ENCODE peak calls at places on chromosomes 13 and 19, in six cellular contexts. One of them, this sample, is unnamed.

GRCh38 chr19:46147166-46147740 is 785 bp upstream of the IGFL2 start:
- DNase-seq in transverse colon: no peak
- DNase-seq in breast epithelium: no peak
- DNase-seq in SK-N-MC: no peak
- DNase-seq in stomach: no peak
- DNase-seq in K562: no peak
- DNase-seq in this sample: no peak

GRCh38 chr19:58097783-58098681 is at the start of gene ZSCAN18:
- DNase-seq in transverse colon: peak; percentile 96
- DNase-seq in breast epithelium: peak; percentile 99
- DNase-seq in SK-N-MC: peak; percentile 24
- DNase-seq in stomach: peak; percentile 96
- DNase-seq in K562: peak; percentile 89
- DNase-seq in this sample: peak; percentile 96

GRCh38 chr13:97367016-97367415 is 67.0 kb upstream of the RAP2A start:
- DNase-seq in transverse colon: no peak
- DNase-seq in breast epithelium: no peak
- DNase-seq in SK-N-MC: no peak
- DNase-seq in stomach: no peak
- DNase-seq in K562: no peak
- DNase-seq in this sample: no peak

GRCh38 chr13:98892077-98892476 is 85.8 kb downstream of the DOCK9 start:
- DNase-seq in transverse colon: no peak
- DNase-seq in breast epithelium: no peak
- DNase-seq in SK-N-MC: no peak
- DNase-seq in stomach: no peak
- DNase-seq in K562: no peak
- DNase-seq in this sample: no peak

GRCh38 chr13:44331446-44331845 is 42.2 kb upstream of the SERP2 start:
- DNase-seq in transverse colon: no peak
- DNase-seq in breast epithelium: no peak
- DNase-seq in SK-N-MC: no peak
- DNase-seq in stomach: no peak
- DNase-seq in K562: peak; percentile 8
- DNase-seq in this sample: no peak

GRCh38 chr19:18300930-18301717 is 19.7 kb upstream of the JUND start:
- DNase-seq in transverse colon: peak; percentile 79
- DNase-seq in breast epithelium: no peak
- DNase-seq in SK-N-MC: no peak
- DNase-seq in stomach: peak; percentile 86
- DNase-seq in K562: peak; percentile 66
- DNase-seq in this sample: no peak

GRCh38 chr19:52778811-52779210 is 7.8 kb downstream of the ZNF600 start:
- DNase-seq in transverse colon: no peak
- DNase-seq in breast epithelium: no peak
- DNase-seq in SK-N-MC: no peak
- DNase-seq in stomach: no peak
- DNase-seq in K562: no peak
- DNase-seq in this sample: no peak

GRCh38 chr13:99330942-99331341 is 23.7 kb upstream of the GPR183 start:
- DNase-seq in transverse colon: no peak
- DNase-seq in breast epithelium: no peak
- DNase-seq in SK-N-MC: no peak
- DNase-seq in stomach: no peak
- DNase-seq in K562: no peak
- DNase-seq in this sample: no peak

GRCh38 chr19:44260695-44261446 is 1.2 kb downstream of the ZNF233 start:
- DNase-seq in transverse colon: no peak
- DNase-seq in breast epithelium: no peak
- DNase-seq in SK-N-MC: no peak
- DNase-seq in stomach: no peak
- DNase-seq in K562: no peak
- DNase-seq in this sample: no peak

GRCh38 chr13:27276188-27276587 is 5.6 kb downstream of the RASL11A start:
- DNase-seq in transverse colon: no peak
- DNase-seq in breast epithelium: no peak
- DNase-seq in SK-N-MC: no peak
- DNase-seq in stomach: no peak
- DNase-seq in K562: no peak
- DNase-seq in this sample: no peak

GRCh38 chr13:95924389-95924994 is 128.7 kb downstream of the UGGT2 start:
- DNase-seq in transverse colon: no peak
- DNase-seq in breast epithelium: no peak
- DNase-seq in SK-N-MC: no peak
- DNase-seq in stomach: no peak
- DNase-seq in K562: no peak
- DNase-seq in this sample: no peak

GRCh38 chr13:43861863-43862262 is 17.7 kb downstream of the CCDC122 start:
- DNase-seq in transverse colon: no peak
- DNase-seq in breast epithelium: no peak
- DNase-seq in SK-N-MC: no peak
- DNase-seq in stomach: no peak
- DNase-seq in K562: no peak
- DNase-seq in this sample: no peak

GRCh38 chr19:42494321-42494720 is 34.0 kb downstream of the CEACAM1 start:
- DNase-seq in transverse colon: no peak
- DNase-seq in breast epithelium: no peak
- DNase-seq in SK-N-MC: no peak
- DNase-seq in stomach: no peak
- DNase-seq in K562: no peak
- DNase-seq in this sample: no peak

GRCh38 chr19:5078179-5078578 is 109.3 kb downstream of the KDM4B start:
- DNase-seq in transverse colon: no peak
- DNase-seq in breast epithelium: no peak
- DNase-seq in SK-N-MC: no peak
- DNase-seq in stomach: no peak
- DNase-seq in K562: no peak
- DNase-seq in this sample: no peak

GRCh38 chr19:35040474-35040825 is 1.1 kb upstream of the HPN start:
- DNase-seq in transverse colon: no peak
- DNase-seq in breast epithelium: no peak
- DNase-seq in SK-N-MC: no peak
- DNase-seq in stomach: no peak
- DNase-seq in K562: no peak
- DNase-seq in this sample: no peak

GRCh38 chr19:36125557-36125956 is 10.3 kb downstream of the TBCB start:
- DNase-seq in transverse colon: no peak
- DNase-seq in breast epithelium: no peak
- DNase-seq in SK-N-MC: no peak
- DNase-seq in stomach: no peak
- DNase-seq in K562: no peak
- DNase-seq in this sample: no peak

GRCh38 chr19:13652810-13653590 is 111.3 kb upstream of the MRI1 start:
- DNase-seq in transverse colon: no peak
- DNase-seq in breast epithelium: no peak
- DNase-seq in SK-N-MC: no peak
- DNase-seq in stomach: no peak
- DNase-seq in K562: no peak
- DNase-seq in this sample: no peak

GRCh38 chr13:37361608-37362007 is 237.0 kb downstream of the POSTN start:
- DNase-seq in transverse colon: no peak
- DNase-seq in breast epithelium: no peak
- DNase-seq in SK-N-MC: no peak
- DNase-seq in stomach: no peak
- DNase-seq in K562: no peak
- DNase-seq in this sample: no peak

GRCh38 chr13:101811881-101812280 is 359.4 kb downstream of the ITGBL1 start:
- DNase-seq in transverse colon: no peak
- DNase-seq in breast epithelium: no peak
- DNase-seq in SK-N-MC: no peak
- DNase-seq in stomach: no peak
- DNase-seq in K562: no peak
- DNase-seq in this sample: no peak

GRCh38 chr19:34430738-34431625 is 2.8 kb downstream of the UBA2 start:
- DNase-seq in transverse colon: no peak
- DNase-seq in breast epithelium: no peak
- DNase-seq in SK-N-MC: peak; percentile 26
- DNase-seq in stomach: no peak
- DNase-seq in K562: peak; percentile 61
- DNase-seq in this sample: no peak

GRCh38 chr13:94369862-94370491 is 109.5 kb downstream of the DCT start:
- DNase-seq in transverse colon: peak; percentile 7
- DNase-seq in breast epithelium: no peak
- DNase-seq in SK-N-MC: no peak
- DNase-seq in stomach: no peak
- DNase-seq in K562: no peak
- DNase-seq in this sample: peak; percentile 13

GRCh38 chr13:72990883-72991282 is 67.9 kb upstream of the KLF5 start:
- DNase-seq in transverse colon: no peak
- DNase-seq in breast epithelium: no peak
- DNase-seq in SK-N-MC: no peak
- DNase-seq in stomach: no peak
- DNase-seq in K562: no peak
- DNase-seq in this sample: no peak

GRCh38 chr19:29640231-29640630 is 25.0 kb upstream of the PLEKHF1 start:
- DNase-seq in transverse colon: no peak
- DNase-seq in breast epithelium: no peak
- DNase-seq in SK-N-MC: no peak
- DNase-seq in stomach: no peak
- DNase-seq in K562: no peak
- DNase-seq in this sample: no peak

GRCh38 chr13:23378009-23378632 is 55.4 kb downstream of the SACS start:
- DNase-seq in transverse colon: peak; percentile 19
- DNase-seq in breast epithelium: no peak
- DNase-seq in SK-N-MC: no peak
- DNase-seq in stomach: no peak
- DNase-seq in K562: no peak
- DNase-seq in this sample: no peak

GRCh38 chr19:34712606-34713261 is 21.3 kb upstream of the ZNF181 start:
- DNase-seq in transverse colon: peak; percentile 50
- DNase-seq in breast epithelium: no peak
- DNase-seq in SK-N-MC: peak; percentile 53
- DNase-seq in stomach: peak; percentile 52
- DNase-seq in K562: peak; percentile 65
- DNase-seq in this sample: peak; percentile 77

GRCh38 chr19:33080761-33081681 is at the start of gene GPATCH1:
- DNase-seq in transverse colon: peak; percentile 91
- DNase-seq in breast epithelium: peak; percentile 85
- DNase-seq in SK-N-MC: no peak
- DNase-seq in stomach: peak; percentile 91
- DNase-seq in K562: peak; percentile 94
- DNase-seq in this sample: peak; percentile 86

GRCh38 chr13:20359335-20359734 is 127.2 kb upstream of the GJB6 start:
- DNase-seq in transverse colon: no peak
- DNase-seq in breast epithelium: no peak
- DNase-seq in SK-N-MC: no peak
- DNase-seq in stomach: no peak
- DNase-seq in K562: no peak
- DNase-seq in this sample: no peak

GRCh38 chr19:38653028-38653571 is 5.7 kb downstream of the ACTN4 start:
- DNase-seq in transverse colon: peak; percentile 78
- DNase-seq in breast epithelium: no peak
- DNase-seq in SK-N-MC: no peak
- DNase-seq in stomach: peak; percentile 63
- DNase-seq in K562: no peak
- DNase-seq in this sample: no peak

GRCh38 chr19:2983351-2984195 is 6.2 kb downstream of the TLE6 start:
- DNase-seq in transverse colon: peak; percentile 30
- DNase-seq in breast epithelium: no peak
- DNase-seq in SK-N-MC: no peak
- DNase-seq in stomach: no peak
- DNase-seq in K562: peak; percentile 20
- DNase-seq in this sample: peak; percentile 55

GRCh38 chr13:77465595-77466195 is 69.8 kb upstream of the SCEL start:
- DNase-seq in transverse colon: no peak
- DNase-seq in breast epithelium: no peak
- DNase-seq in SK-N-MC: peak; percentile 42
- DNase-seq in stomach: no peak
- DNase-seq in K562: no peak
- DNase-seq in this sample: no peak

GRCh38 chr19:41697198-41697855 is 9.3 kb upstream of the CEACAM7 start:
- DNase-seq in transverse colon: peak; percentile 6
- DNase-seq in breast epithelium: no peak
- DNase-seq in SK-N-MC: no peak
- DNase-seq in stomach: peak; percentile 11
- DNase-seq in K562: no peak
- DNase-seq in this sample: no peak

DNA sequence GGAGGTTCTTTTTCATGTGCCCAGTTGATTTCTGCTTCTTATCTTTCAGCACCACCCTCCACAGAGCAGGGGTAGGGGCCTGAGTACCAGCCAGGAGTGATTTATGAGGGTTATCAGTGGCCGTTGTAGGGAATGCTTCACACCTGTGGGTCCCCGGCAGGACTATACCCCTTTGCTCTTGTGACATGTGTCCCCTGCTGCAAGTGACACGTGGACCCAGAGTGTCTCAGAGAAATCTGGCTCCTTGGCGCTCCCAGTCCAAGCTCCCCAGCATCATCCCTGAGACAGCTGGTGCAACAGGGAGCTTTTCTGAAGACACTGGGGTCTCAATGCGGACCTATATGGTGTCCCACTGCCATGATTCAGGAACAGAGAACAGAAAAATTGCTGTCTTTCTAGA is 29.7 kb downstream of the SIAH3 start:
- DNase-seq in transverse colon: no peak
- DNase-seq in breast epithelium: no peak
- DNase-seq in SK-N-MC: no peak
- DNase-seq in stomach: no peak
- DNase-seq in K562: no peak
- DNase-seq in this sample: no peak
- H3K27ac ChIP-seq in transverse colon: no peak overlapping the region
- H3K27ac ChIP-seq in breast epithelium: no peak overlapping the region
- H3K27ac ChIP-seq in SK-N-MC: no peak overlapping the region
- H3K27ac ChIP-seq in stomach: no peak overlapping the region
- H3K27ac ChIP-seq in K562: no peak overlapping the region
- H3K27ac ChIP-seq in this sample: no peak overlapping the region

GRCh38 chr19:49988007-49988406 is 27.0 kb upstream of the SIGLEC11 start:
- DNase-seq in transverse colon: no peak
- DNase-seq in breast epithelium: no peak
- DNase-seq in SK-N-MC: no peak
- DNase-seq in stomach: no peak
- DNase-seq in K562: no peak
- DNase-seq in this sample: no peak
- TF ChIP-seq POLR2AphosphoS5 in transverse colon: no peak
- TF ChIP-seq POLR2AphosphoS5 in breast epithelium: no peak
- TF ChIP-seq POLR2AphosphoS5 in SK-N-MC: no peak
- TF ChIP-seq POLR2AphosphoS5 in stomach: no peak
- TF ChIP-seq POLR2AphosphoS5 in K562: no peak
- TF ChIP-seq POLR2AphosphoS5 in this sample: no peak

GRCh38 chr13:18953139-18953930 is 228.3 kb downstream of the TUBA3C start:
- DNase-seq in transverse colon: no peak
- DNase-seq in breast epithelium: no peak
- DNase-seq in SK-N-MC: no peak
- DNase-seq in stomach: no peak
- DNase-seq in K562: no peak
- DNase-seq in this sample: no peak
- H3K27ac ChIP-seq in transverse colon: no peak overlapping the region
- H3K27ac ChIP-seq in breast epithelium: no peak overlapping the region
- H3K27ac ChIP-seq in SK-N-MC: no peak overlapping the region
- H3K27ac ChIP-seq in stomach: no peak overlapping the region
- H3K27ac ChIP-seq in K562: no peak overlapping the region
- H3K27ac ChIP-seq in this sample: no peak overlapping the region

DNA sequence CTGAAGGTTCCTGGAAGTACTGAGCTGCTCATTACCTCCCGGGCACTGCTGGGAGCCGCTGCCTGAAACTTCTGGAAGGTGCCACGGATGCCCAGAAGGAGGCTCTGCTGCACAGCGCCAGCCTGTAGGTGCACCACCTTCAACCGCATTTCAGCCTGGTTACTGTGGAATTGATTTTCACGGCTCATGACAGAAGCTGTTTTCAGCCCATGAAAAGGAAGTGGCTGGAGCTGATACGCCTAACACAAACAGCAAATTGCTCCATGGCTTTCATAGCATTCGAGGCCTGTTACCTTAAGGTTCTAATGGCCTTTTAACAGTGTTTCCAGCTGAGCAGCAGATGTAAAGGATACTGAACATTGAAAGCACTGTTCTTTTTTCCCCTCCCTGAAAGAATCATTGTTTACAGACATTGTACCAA is 22.0 kb downstream of the GPC6 start:
- DNase-seq in transverse colon: no peak
- DNase-seq in breast epithelium: no peak
- DNase-seq in SK-N-MC: no peak
- DNase-seq in stomach: peak; percentile 31
- DNase-seq in K562: no peak
- DNase-seq in this sample: peak; percentile 16
- TF ChIP-seq POLR2AphosphoS5 in transverse colon: no peak
- TF ChIP-seq POLR2AphosphoS5 in breast epithelium: no peak
- TF ChIP-seq POLR2AphosphoS5 in SK-N-MC: no peak
- TF ChIP-seq POLR2AphosphoS5 in stomach: no peak
- TF ChIP-seq POLR2AphosphoS5 in K562: no peak
- TF ChIP-seq POLR2AphosphoS5 in this sample: no peak